ENCODE peak calls at places on chromosomes 5 and 9, in five cellular contexts. H is heart left ventricle, F is GM13977, M is GM20000, G is neural progenitor cell. C is an unnamed sample.
A peak's percentile ranks its signal among the peaks of the same experiment; 100 is the strongest.

GRCh38 chr5:98214240-98215051 is 559.0 kb upstream of the RGMB start:
- DNase-seq in H (peak; percentile 20), F (no peak), M (no peak), G (peak; percentile 35), C (no peak)

GRCh38 chr5:134142806-134143205 is 28.3 kb downstream of the TCF7 start:
- DNase-seq in H (no peak), F (no peak), M (no peak), G (no peak), C (no peak)

GRCh38 chr9:38032266-38032830 is 36.7 kb downstream of the SHB start:
- DNase-seq in H (no peak), F (no peak), M (no peak), G (no peak), C (no peak)

GRCh38 chr9:652896-653295 is 188.6 kb upstream of the DMRT1 start:
- DNase-seq in H (peak; percentile 77), F (no peak), M (no peak), G (no peak), C (no peak)

GRCh38 chr5:75465480-75465879 is 45.9 kb downstream of the CERT1 start:
- DNase-seq in H (no peak), F (no peak), M (no peak), G (no peak), C (no peak)

GRCh38 chr5:15021286-15022046 is 149.9 kb upstream of the ANKH start:
- DNase-seq in H (peak; percentile 31), F (no peak), M (no peak), G (no peak), C (no peak)

GRCh38 chr9:18906656-18907395 is 126.2 kb downstream of the SAXO1 start:
- DNase-seq in H (no peak), F (no peak), M (no peak), G (no peak), C (peak; percentile 7)

GRCh38 chr5:153598099-153598498 is 107.6 kb downstream of the GRIA1 start:
- DNase-seq in H (no peak), F (no peak), M (no peak), G (no peak), C (no peak)

GRCh38 chr5:2708132-2708531 is 43.3 kb downstream of the IRX2 start:
- DNase-seq in H (no peak), F (no peak), M (no peak), G (no peak), C (no peak)

GRCh38 chr9:613771-614347 is 227.6 kb upstream of the DMRT1 start:
- DNase-seq in H (peak; percentile 76), F (peak; percentile 63), M (peak; percentile 68), G (peak; percentile 84), C (peak; percentile 62)

GRCh38 chr5:160188151-160188967 is 40.9 kb upstream of the FABP6 start:
- DNase-seq in H (peak; percentile 62), F (peak; percentile 63), M (no peak), G (peak; percentile 70), C (no peak)

GRCh38 chr5:177132504-177133118 is 962 bp upstream of the NSD1 start:
- DNase-seq in H (no peak), F (no peak), M (peak; percentile 71), G (peak; percentile 84), C (peak; percentile 50)

GRCh38 chr9:81113408-81114124 is 575.8 kb downstream of the TLE1 start:
- DNase-seq in H (no peak), F (no peak), M (no peak), G (no peak), C (no peak)

GRCh38 chr9:38117646-38118045 is 48.6 kb upstream of the SHB start:
- DNase-seq in H (no peak), F (no peak), M (no peak), G (no peak), C (no peak)

GRCh38 chr5:150672237-150672883 is 11.3 kb downstream of the MYOZ3 start:
- DNase-seq in H (peak; percentile 68), F (peak; percentile 49), M (peak; percentile 51), G (peak; percentile 65), C (peak; percentile 41)

GRCh38 chr5:146447734-146448380 is 724 bp downstream of the TCERG1 start:
- DNase-seq in H (no peak), F (no peak), M (no peak), G (no peak), C (peak; percentile 58)

DNA sequence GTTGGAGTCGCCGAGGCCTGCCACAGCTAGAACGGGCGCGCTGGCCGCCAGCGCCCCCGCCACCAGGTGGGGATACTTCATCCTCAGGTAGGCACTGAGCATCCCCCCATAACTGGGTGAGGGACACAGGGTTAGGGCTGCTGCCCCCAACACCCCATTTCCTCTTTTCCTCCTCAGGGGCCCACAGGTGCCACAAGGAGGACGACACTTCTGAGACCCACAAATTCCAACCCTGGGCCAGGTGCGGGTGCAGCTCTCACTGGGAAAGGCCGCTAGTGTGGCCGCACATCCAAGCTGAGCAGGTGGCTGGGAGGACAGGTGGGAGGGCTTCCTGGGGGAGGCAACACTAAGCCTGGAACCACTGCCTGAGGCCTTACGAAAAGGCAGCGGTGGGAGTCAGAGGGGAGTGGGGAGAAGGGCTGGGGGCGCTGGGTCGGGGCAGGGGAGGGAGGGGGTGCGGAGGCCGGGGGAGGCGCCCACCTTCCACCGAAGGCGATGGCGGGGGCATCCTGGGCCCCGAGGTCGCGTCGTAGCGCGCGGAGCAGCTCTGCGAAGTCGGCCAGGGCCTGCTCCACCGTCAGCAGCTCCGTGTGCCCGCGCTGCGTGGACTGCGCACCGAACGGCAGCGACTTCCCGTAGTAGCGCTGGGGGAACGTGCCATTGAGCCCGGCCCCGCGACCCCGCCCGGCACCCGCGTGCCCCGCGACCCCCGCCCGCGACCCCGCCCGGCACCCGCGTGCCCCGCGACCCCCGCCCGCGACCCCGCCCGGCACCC is 961 bp downstream of the DPP7 start:
- DNase-seq in H (no peak), F (peak; percentile 62), M (peak; percentile 79), G (no peak), C (peak; percentile 36)
- TF ChIP-seq CTCF in H (no peak), F (no peak), M (no peak), G (no peak), C (no peak)

GRCh38 chr5:142767925-142768324 is 2.3 kb upstream of the ARHGAP26 start:
- DNase-seq in H (no peak), F (no peak), M (no peak), G (no peak), C (no peak)

GRCh38 chr5:142772766-142773293 is 2.7 kb downstream of the ARHGAP26 start:
- DNase-seq in H (no peak), F (no peak), M (no peak), G (no peak), C (no peak)

GRCh38 chr5:142769251-142769792 is 855 bp upstream of the ARHGAP26 start:
- DNase-seq in H (no peak), F (no peak), M (no peak), G (peak; percentile 53), C (no peak)

GRCh38 chr5:142769793-142770649 is at the start of gene ARHGAP26:
- DNase-seq in H (peak; percentile 98), F (peak; percentile 94), M (peak; percentile 96), G (peak; percentile 99), C (peak; percentile 96)

GRCh38 chr5:142770650-142771609 is 753 bp downstream of the ARHGAP26 start:
- DNase-seq in H (peak; percentile 65), F (peak; percentile 46), M (peak; percentile 58), G (peak; percentile 81), C (peak; percentile 68)
- TF ChIP-seq CTCF in H (no peak), F (no peak), M (no peak), G (peak; percentile 43), C (no peak)

GRCh38 chr9:121620777-121621437 is 30.5 kb upstream of the DAB2IP start:
- DNase-seq in H (no peak), F (peak; percentile 58), M (peak; percentile 48), G (peak; percentile 74), C (peak; percentile 20)
- TF ChIP-seq CTCF in H (peak; percentile 13), F (peak; percentile 55), M (peak; percentile 30), G (peak; percentile 73), C (peak; percentile 34)

DNA sequence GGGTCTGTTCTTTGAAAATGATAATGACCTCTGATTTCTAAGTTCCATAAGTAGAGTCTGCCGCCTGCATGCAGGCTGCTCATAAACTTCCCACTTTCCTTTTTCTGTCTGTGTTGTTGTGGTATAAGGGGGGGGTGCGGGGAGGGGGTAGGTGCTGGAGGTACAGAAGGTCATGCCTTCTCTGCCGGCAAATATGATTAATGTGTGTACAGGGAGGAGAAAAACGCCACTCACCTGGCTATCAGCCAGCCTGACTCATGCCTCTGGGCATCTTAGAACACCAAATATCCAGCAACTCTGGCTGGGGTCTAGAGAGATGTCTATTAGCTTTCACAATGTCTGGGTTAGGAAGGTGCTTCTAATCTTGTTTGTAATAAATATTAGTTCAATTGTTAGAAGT is 128.3 kb downstream of the EFNA5 start:
- DNase-seq in H (peak; percentile 36), F (no peak), M (peak; percentile 10), G (no peak), C (no peak)
- TF ChIP-seq CTCF in H (no peak), F (no peak), M (no peak), G (no peak), C (no peak)